ENCODE peak calls at places on chromosomes 13 and 19, in ten cellular contexts. H is tibial nerve; O is CD8-positive, alpha-beta memory T cell; R is upper lobe of right lung; I is CD4-positive, alpha-beta memory T cell; Z is CD8-positive, alpha-beta T cell; Y is tibial artery; K is heart right ventricle; F is GM23248; N is pancreas. W is an unnamed sample. For H3K4me1 and H3K9me3, the result is how much of the 10 kb centered on the place peaks cover.

GRCh38 chr13:33392794-33393371 is 107.3 kb upstream of the STARD13 start:
- DNase-seq in H (no peak), O (no peak), R (no peak), I (no peak), Z (no peak), Y (no peak), K (no peak), F (no peak), N (no peak), W (no peak)

GRCh38 chr13:94548382-94549240 is 47.3 kb downstream of the TGDS start:
- DNase-seq in H (peak), O (no peak), R (peak), I (no peak), Z (no peak), Y (peak), K (peak), F (peak), N (peak), W (no peak)

GRCh38 chr19:41431426-41432386 is 4.5 kb upstream of the B3GNT8 start:
- DNase-seq in H (no peak), O (no peak), R (no peak), I (no peak), Z (no peak), Y (no peak), K (peak), F (peak), N (no peak), W (no peak)

GRCh38 chr19:33133438-33134031 is 1.6 kb downstream of the WDR88 start:
- DNase-seq in H (no peak), O (no peak), R (no peak), I (no peak), Z (no peak), Y (no peak), K (no peak), F (no peak), N (no peak), W (no peak)

GRCh38 chr13:50766043-50766442 is 77.4 kb downstream of the DLEU7 start:
- DNase-seq in H (no peak), O (no peak), R (no peak), I (no peak), Z (no peak), Y (no peak), K (no peak), F (peak), N (no peak), W (no peak)

GRCh38 chr19:31518626-31519025 is 169.4 kb upstream of the TSHZ3 start:
- DNase-seq in H (no peak), O (no peak), R (no peak), I (no peak), Z (no peak), Y (no peak), K (no peak), F (no peak), N (no peak), W (no peak)

GRCh38 chr19:1516395-1516753 is 3.6 kb upstream of the ADAMTSL5 start:
- DNase-seq in H (no peak), O (no peak), R (no peak), I (no peak), Z (no peak), Y (no peak), K (no peak), F (no peak), N (no peak), W (no peak)

GRCh38 chr19:51327066-51327985 is 14.6 kb downstream of the VSIG10L start:
- DNase-seq in H (no peak), O (peak), R (peak), I (peak), Z (no peak), Y (no peak), K (peak), F (peak), N (no peak), W (no peak)

GRCh38 chr13:39347926-39348901 is 254.8 kb downstream of the LHFPL6 start:
- DNase-seq in H (no peak), O (no peak), R (no peak), I (no peak), Z (no peak), Y (no peak), K (peak), F (no peak), N (no peak), W (no peak)

GRCh38 chr13:38743499-38743898 is 56.6 kb downstream of the FREM2 start:
- DNase-seq in H (no peak), O (no peak), R (no peak), I (no peak), Z (no peak), Y (no peak), K (no peak), F (no peak), N (no peak), W (no peak)

GRCh38 chr13:23433171-23434153 is at the start of gene SACS:
- DNase-seq in H (no peak), O (no peak), R (no peak), I (no peak), Z (no peak), Y (no peak), K (no peak), F (peak), N (no peak), W (no peak)

GRCh38 chr13:49450105-49450819 is 6.2 kb downstream of the SETDB2 start:
- DNase-seq in H (no peak), O (no peak), R (no peak), I (no peak), Z (no peak), Y (no peak), K (no peak), F (no peak), N (no peak), W (no peak)

GRCh38 chr19:41223431-41224234 is 4.6 kb downstream of the AXL start:
- DNase-seq in H (no peak), O (no peak), R (no peak), I (no peak), Z (no peak), Y (peak), K (no peak), F (peak), N (no peak), W (peak)

GRCh38 chr19:15450528-15450890 is 753 bp upstream of the WIZ start:
- DNase-seq in H (no peak), O (no peak), R (no peak), I (no peak), Z (no peak), Y (no peak), K (no peak), F (no peak), N (no peak), W (no peak)

GRCh38 chr13:113053376-113053775 is 52.2 kb upstream of the F7 start:
- DNase-seq in H (no peak), O (no peak), R (peak), I (no peak), Z (no peak), Y (no peak), K (peak), F (no peak), N (peak), W (no peak)

GRCh38 chr13:75145926-75146325 is 336.0 kb downstream of the TBC1D4 start:
- DNase-seq in H (no peak), O (no peak), R (no peak), I (no peak), Z (no peak), Y (no peak), K (no peak), F (no peak), N (no peak), W (no peak)

GRCh38 chr13:49373699-49374098 is 70.2 kb downstream of the CAB39L start:
- DNase-seq in H (no peak), O (no peak), R (no peak), I (no peak), Z (no peak), Y (no peak), K (no peak), F (peak), N (no peak), W (no peak)

GRCh38 chr13:33119886-33120543 is 103.8 kb downstream of the KL start:
- DNase-seq in H (no peak), O (no peak), R (no peak), I (no peak), Z (no peak), Y (no peak), K (no peak), F (peak), N (no peak), W (peak)

GRCh38 chr13:29022968-29023367 is 202.8 kb downstream of the MTUS2 start:
- DNase-seq in H (no peak), O (no peak), R (no peak), I (no peak), Z (no peak), Y (no peak), K (no peak), F (no peak), N (no peak), W (no peak)

GRCh38 chr13:50587122-50587521 is 256.4 kb downstream of the DLEU7 start:
- DNase-seq in H (no peak), O (no peak), R (no peak), I (no peak), Z (no peak), Y (no peak), K (no peak), F (no peak), N (no peak), W (no peak)

GRCh38 chr13:64849174-64849573 is 2381.0 kb downstream of the PCDH9 start:
- DNase-seq in H (no peak), O (no peak), R (no peak), I (no peak), Z (no peak), Y (no peak), K (no peak), F (no peak), N (no peak), W (no peak)

GRCh38 chr13:99505814-99506269 is 4.6 kb downstream of the TM9SF2 start:
- DNase-seq in H (no peak), O (peak), R (no peak), I (peak), Z (no peak), Y (no peak), K (no peak), F (peak), N (no peak), W (peak)

GRCh38 chr19:871446-872265 is 12.2 kb downstream of the CFD start:
- DNase-seq in H (no peak), O (peak), R (no peak), I (no peak), Z (peak), Y (no peak), K (no peak), F (no peak), N (peak), W (no peak)

GRCh38 chr19:1970003-1970805 is 29.2 kb downstream of the CSNK1G2 start:
- DNase-seq in H (no peak), O (no peak), R (no peak), I (no peak), Z (no peak), Y (no peak), K (no peak), F (no peak), N (no peak), W (no peak)

GRCh38 chr13:22080832-22081231 is 410.0 kb downstream of the FGF9 start:
- DNase-seq in H (no peak), O (no peak), R (no peak), I (no peak), Z (no peak), Y (no peak), K (no peak), F (no peak), N (no peak), W (no peak)

GRCh38 chr13:110557082-110557481 is 4.4 kb downstream of the RAB20 start:
- DNase-seq in H (no peak), O (no peak), R (no peak), I (no peak), Z (no peak), Y (no peak), K (no peak), F (no peak), N (no peak), W (no peak)

GRCh38 chr13:107680115-107680514 is 535.2 kb downstream of the LIG4 start:
- DNase-seq in H (no peak), O (no peak), R (no peak), I (no peak), Z (no peak), Y (no peak), K (no peak), F (peak), N (no peak), W (no peak)

GRCh38 chr13:79837741-79838450 is 356.9 kb downstream of the NDFIP2 start:
- DNase-seq in H (no peak), O (no peak), R (no peak), I (no peak), Z (no peak), Y (no peak), K (no peak), F (peak), N (no peak), W (peak)

GRCh38 chr19:3123956-3124355 is 11.9 kb upstream of the GNA15 start:
- DNase-seq in H (no peak), O (no peak), R (peak), I (no peak), Z (no peak), Y (no peak), K (no peak), F (no peak), N (no peak), W (no peak)

GRCh38 chr19:49111218-49111998 is 2.8 kb upstream of the LIN7B start:
- DNase-seq in H (no peak), O (no peak), R (no peak), I (no peak), Z (no peak), Y (no peak), K (no peak), F (no peak), N (no peak), W (no peak)

GRCh38 chr13:65342938-65343337 is 1887.2 kb downstream of the PCDH9 start:
- DNase-seq in H (no peak), O (no peak), R (no peak), I (no peak), Z (no peak), Y (no peak), K (no peak), F (no peak), N (no peak), W (no peak)

GRCh38 chr19:41849067-41849466 is 4.2 kb downstream of the DMRTC2 start:
- DNase-seq in H (no peak), O (no peak), R (peak), I (no peak), Z (no peak), Y (no peak), K (no peak), F (no peak), N (no peak), W (no peak)

GRCh38 chr13:46894534-46894906 is 2.3 kb downstream of the HTR2A start:
- DNase-seq in H (no peak), O (no peak), R (no peak), I (no peak), Z (no peak), Y (no peak), K (no peak), F (peak), N (no peak), W (no peak)

DNA sequence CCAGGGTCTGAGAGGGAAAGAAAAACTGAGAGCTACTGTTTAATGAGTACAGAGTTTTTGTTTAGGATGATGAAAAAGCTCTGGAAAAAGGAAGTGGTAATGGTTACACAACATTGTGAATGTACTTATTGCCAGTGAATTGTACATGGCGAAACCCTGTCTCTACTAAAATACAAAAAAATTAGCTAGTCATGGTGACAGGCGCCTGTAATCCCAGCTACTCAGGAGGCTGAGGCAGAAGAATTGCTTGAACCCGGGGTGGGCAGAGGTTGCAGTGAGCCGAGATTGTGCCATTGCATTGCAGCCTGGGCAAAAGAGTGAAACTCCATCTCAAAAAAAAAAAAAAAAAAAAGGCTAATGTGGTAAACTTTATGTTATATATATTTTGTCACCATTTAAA is 96.3 kb downstream of the VWA8 start:
- DNase-seq in H (no peak), O (no peak), R (peak), I (no peak), Z (no peak), Y (no peak), K (no peak), F (peak), N (no peak), W (no peak)
- H3K4me1 ChIP-seq in H (under half), O (under half), R (under half), I (under half), Z (under half), Y (under half), K (under half), F (under half), N (under half), W (under half)

DNA sequence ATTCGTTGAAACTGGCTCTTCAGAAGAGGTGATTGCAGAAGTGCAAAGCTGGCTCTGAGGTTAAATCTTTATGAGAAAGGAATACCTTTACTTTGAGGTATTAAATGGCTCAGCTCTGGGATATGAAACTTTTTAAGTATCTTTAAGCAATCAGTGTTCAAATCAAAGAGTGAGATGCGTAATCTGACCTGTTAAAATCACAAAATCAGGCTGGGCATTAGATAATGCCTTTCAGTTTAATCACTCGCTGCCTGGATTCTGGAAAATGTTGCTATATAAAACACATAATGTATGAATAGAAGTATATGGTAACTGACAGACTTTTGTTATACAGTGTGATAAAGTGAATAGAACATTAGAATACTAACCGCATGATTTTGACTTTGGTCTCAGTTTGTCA is 2.0 kb upstream of the DGKH start:
- DNase-seq in H (no peak), O (no peak), R (no peak), I (no peak), Z (no peak), Y (no peak), K (no peak), F (no peak), N (no peak), W (no peak)
- H3K4me3 ChIP-seq in H (no peak), O (no peak), R (no peak), I (no peak), Z (no peak), Y (no peak), K (no peak), F (no peak), N (no peak), W (no peak)

GRCh38 chr19:11780431-11781020 is 13.7 kb downstream of the ZNF441 start:
- DNase-seq in H (no peak), O (no peak), R (no peak), I (no peak), Z (no peak), Y (no peak), K (no peak), F (no peak), N (no peak), W (no peak)
- H3K9me3 ChIP-seq in H (under half), O (half or more), R (under half), I (under half), Z (half or more), Y (under half), K (half or more), F (under half), N (under half), W (under half)

DNA sequence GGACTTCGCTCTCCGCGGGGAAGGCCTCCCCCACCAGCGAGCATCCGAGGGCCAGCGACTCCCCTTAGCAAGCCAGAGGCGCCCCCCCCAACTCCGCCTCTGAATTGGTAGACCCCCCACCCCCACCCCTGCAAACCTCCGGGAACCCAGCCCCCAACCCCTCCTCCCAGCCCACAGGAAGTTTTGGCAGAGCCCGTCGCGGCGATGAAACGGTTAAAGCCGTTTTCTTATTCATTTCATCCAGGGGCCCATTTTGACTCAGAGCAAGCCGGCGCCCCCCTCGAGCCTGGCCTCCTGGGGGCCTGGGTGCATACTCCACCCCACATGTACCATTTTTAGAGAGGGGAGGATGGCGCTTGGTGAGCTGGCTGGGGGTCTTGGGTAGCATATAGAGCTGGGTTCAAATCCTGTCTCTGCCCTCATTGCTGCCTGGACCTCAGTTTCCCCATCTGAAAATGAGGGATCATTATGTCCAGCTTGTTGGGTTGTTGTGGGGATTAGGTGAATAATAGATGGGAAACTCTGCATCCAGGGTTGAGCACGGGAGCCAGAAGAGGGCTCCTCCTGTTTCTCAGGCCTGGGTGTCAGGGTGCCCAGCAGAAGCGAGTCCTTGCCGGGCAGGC is 7.9 kb upstream of the JUNB start:
- DNase-seq in H (no peak), O (peak), R (no peak), I (no peak), Z (no peak), Y (no peak), K (peak), F (peak), N (no peak), W (peak)
- H3K4me1 ChIP-seq in H (half or more), O (half or more), R (half or more), I (half or more), Z (half or more), Y (under half), K (half or more), F (under half), N (under half), W (half or more)

GRCh38 chr19:35142531-35143230 is 374 bp upstream of the FXYD7 start:
- DNase-seq in H (no peak), O (peak), R (peak), I (peak), Z (peak), Y (no peak), K (peak), F (no peak), N (peak), W (no peak)

GRCh38 chr19:35140207-35140897 is 1.7 kb downstream of the FXYD1 start:
- DNase-seq in H (no peak), O (no peak), R (no peak), I (no peak), Z (no peak), Y (no peak), K (peak), F (no peak), N (peak), W (no peak)

GRCh38 chr19:35141627-35142401 is 1.2 kb upstream of the FXYD7 start:
- DNase-seq in H (no peak), O (no peak), R (no peak), I (no peak), Z (no peak), Y (no peak), K (no peak), F (no peak), N (no peak), W (no peak)

GRCh38 chr19:35139618-35139943 is 957 bp downstream of the FXYD1 start:
- DNase-seq in H (no peak), O (no peak), R (no peak), I (no peak), Z (no peak), Y (no peak), K (no peak), F (no peak), N (no peak), W (no peak)

GRCh38 chr19:35140898-35141626 is 2.0 kb upstream of the FXYD7 start:
- DNase-seq in H (peak), O (peak), R (peak), I (peak), Z (peak), Y (peak), K (peak), F (peak), N (peak), W (peak)
- H3K4me3 ChIP-seq in H (peak), O (peak), R (peak), I (peak), Z (peak), Y (peak), K (no peak), F (no peak), N (peak), W (no peak)

DNA sequence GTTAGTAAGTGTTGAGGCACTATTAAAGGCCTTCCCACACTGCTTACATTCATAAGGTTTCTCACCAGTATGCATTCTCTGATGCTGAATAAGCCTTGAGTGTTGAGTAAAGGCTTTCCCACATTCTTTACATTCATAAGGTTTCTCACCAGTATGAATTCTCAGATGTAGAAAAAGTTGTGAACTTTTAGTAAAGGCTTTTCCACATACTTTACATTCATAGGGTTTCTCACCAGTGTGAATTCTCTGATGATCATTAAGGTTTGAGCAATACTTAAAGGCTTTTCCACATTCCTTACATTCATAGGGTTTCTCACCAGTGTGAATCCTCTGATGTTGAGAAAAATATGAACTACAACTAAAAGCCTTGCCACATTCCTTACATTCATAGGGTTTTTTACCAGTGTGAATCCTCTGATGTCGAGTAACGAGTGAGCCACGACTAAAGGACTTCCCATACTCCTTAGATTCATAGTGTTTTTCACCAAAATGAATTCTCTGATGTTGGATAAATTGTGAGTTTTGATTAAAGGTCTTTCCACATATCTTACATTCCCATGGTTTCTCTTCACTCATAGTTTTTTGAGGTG is 24.2 kb downstream of the ZNF829 start:
- DNase-seq in H (no peak), O (no peak), R (no peak), I (no peak), Z (no peak), Y (no peak), K (no peak), F (peak), N (no peak), W (no peak)
- H3K9me3 ChIP-seq in H (under half), O (half or more), R (half or more), I (under half), Z (half or more), Y (under half), K (half or more), F (half or more), N (under half), W (under half)